ENCODE peak calls at places on chromosomes 7 and 10, in six cellular contexts. Y is glutamatergic neuron, M is NCI-H1092 treated with DMSO at 0.1 percent for 48 hours, X is aorta, U is progenitor cell of endocrine pancreas, A is NCI-H460. V is an unnamed sample.

GRCh38 chr7:157496426-157497275 is 159.8 kb downstream of the DNAJB6 start:
- DNase-seq in U (no peak), Y (no peak), A (no peak), M (no peak), X (no peak), V (no peak)

GRCh38 chr7:94043299-94043698 is 39.1 kb upstream of the BET1 start:
- DNase-seq in A (no peak), Y (no peak), M (no peak), U (no peak), X (no peak), V (no peak)

GRCh38 chr7:128045766-128046165 is 14.5 kb upstream of the LRRC4 start:
- DNase-seq in M (no peak), U (no peak), A (no peak), X (no peak), Y (no peak), V (no peak)

GRCh38 chr10:123896217-123896927 is 4.8 kb upstream of the CPXM2 start:
- DNase-seq in U (no peak), M (peak), X (no peak), A (no peak), Y (no peak), V (no peak)

GRCh38 chr10:80204801-80205477 is 398 bp downstream of the ANXA11 start:
- DNase-seq in U (peak), X (peak), M (no peak), A (no peak), Y (no peak), V (peak)

GRCh38 chr7:82542665-82543064 is 99.1 kb upstream of the CACNA2D1 start:
- DNase-seq in A (no peak), M (no peak), U (no peak), Y (no peak), X (no peak), V (no peak)

GRCh38 chr7:3310884-3311283 is 9.8 kb downstream of the SDK1 start:
- DNase-seq in M (no peak), A (no peak), X (no peak), U (no peak), Y (no peak), V (no peak)

GRCh38 chr7:25858562-25859411 is 293.2 kb upstream of the NFE2L3 start:
- DNase-seq in M (peak), X (no peak), Y (peak), U (no peak), A (no peak), V (peak)

GRCh38 chr10:106705576-106706526 is 458.7 kb downstream of the SORCS1 start:
- DNase-seq in Y (peak), M (peak), X (no peak), U (peak), A (peak), V (peak)

GRCh38 chr10:78955206-78955605 is 113.6 kb upstream of the ZMIZ1 start:
- DNase-seq in U (no peak), X (no peak), A (no peak), Y (no peak), M (no peak), V (no peak)

GRCh38 chr7:106015586-106016218 is 52.6 kb downstream of the CDHR3 start:
- DNase-seq in X (no peak), U (no peak), Y (no peak), M (peak), A (no peak), V (no peak)

GRCh38 chr10:92594194-92594593 is 1.3 kb downstream of the KIF11 start:
- DNase-seq in Y (no peak), A (no peak), U (no peak), M (no peak), X (no peak), V (no peak)

GRCh38 chr10:95819620-95820329 is 63.8 kb downstream of the ENTPD1 start:
- DNase-seq in Y (no peak), A (no peak), U (no peak), M (no peak), X (no peak), V (no peak)

GRCh38 chr10:132630666-132631347 is 93.2 kb downstream of the INPP5A start:
- DNase-seq in M (no peak), X (peak), U (no peak), A (no peak), Y (peak), V (no peak)

GRCh38 chr10:52541082-52541481 is 227.0 kb downstream of the DKK1 start:
- DNase-seq in U (no peak), A (no peak), Y (no peak), M (no peak), X (no peak), V (no peak)

GRCh38 chr7:30659312-30659711 is 22.9 kb downstream of the CRHR2 start:
- DNase-seq in M (no peak), X (peak), U (no peak), A (no peak), Y (no peak), V (no peak)

GRCh38 chr7:46355331-46355730 is 434.3 kb upstream of the IGFBP3 start:
- DNase-seq in Y (no peak), U (no peak), M (no peak), X (no peak), A (no peak), V (no peak)

GRCh38 chr10:47414752-47415519 is 30.8 kb upstream of the ZNF488 start:
- DNase-seq in A (no peak), M (no peak), Y (no peak), U (no peak), X (no peak), V (no peak)

GRCh38 chr7:27169658-27170493 is 4.2 kb downstream of the HOXA10 start:
- DNase-seq in M (peak), U (no peak), X (peak), Y (peak), A (no peak), V (no peak)

GRCh38 chr7:100007887-100008286 is 7.5 kb upstream of the ZKSCAN1 start:
- DNase-seq in M (no peak), X (no peak), U (no peak), Y (no peak), A (no peak), V (no peak)

GRCh38 chr7:66075590-66076458 is at the start of gene ASL:
- DNase-seq in A (peak), U (peak), M (peak), Y (peak), X (peak), V (peak)

GRCh38 chr10:109968954-109969644 is 38.7 kb upstream of the ADD3 start:
- DNase-seq in M (no peak), U (no peak), X (no peak), A (no peak), Y (no peak), V (no peak)

GRCh38 chr7:104862719-104863118 is 151.3 kb upstream of the KMT2E start:
- DNase-seq in M (no peak), A (peak), U (no peak), X (no peak), Y (peak), V (peak)

GRCh38 chr7:138468244-138469123 is 8.4 kb downstream of the TRIM24 start:
- DNase-seq in X (no peak), M (no peak), Y (no peak), U (no peak), A (no peak), V (no peak)

GRCh38 chr7:140541513-140542192 is 62.3 kb upstream of the MKRN1 start:
- DNase-seq in X (no peak), A (peak), U (peak), Y (peak), M (peak), V (peak)

GRCh38 chr7:164882-165660 is 27.3 kb upstream of the FAM20C start:
- DNase-seq in U (no peak), Y (no peak), A (no peak), X (peak), M (no peak), V (no peak)

GRCh38 chr10:103849880-103850571 is 5.3 kb downstream of the SH3PXD2A start:
- DNase-seq in Y (no peak), M (no peak), X (peak), U (no peak), A (no peak), V (no peak)

GRCh38 chr7:103594186-103594585 is 148.2 kb upstream of the SLC26A5 start:
- DNase-seq in U (no peak), M (no peak), X (no peak), A (no peak), Y (no peak), V (no peak)

GRCh38 chr10:93080350-93081046 is 6.8 kb downstream of the CYP26A1 start:
- DNase-seq in X (no peak), M (peak), A (peak), U (no peak), Y (peak), V (peak)

V was measured in WERI-Rb-1.